ENCODE peak calls at places on chromosomes 1 and 21, in eight cellular contexts. S, T, Q, F, W, X, K and D are unnamed samples.

GRCh38 chr1:119648620-119649004 is 546 bp upstream of the ZNF697 start:
- DNase-seq in T (no peak), W (no peak), X (no peak), K (no peak), S (no peak), Q (no peak), F (no peak), D (no peak)

GRCh38 chr21:28485301-28486022 is 507.2 kb downstream of the LTN1 start:
- DNase-seq in W (no peak), K (peak; percentile 55), X (peak; percentile 83), S (peak; percentile 80), Q (peak; percentile 93), F (no peak), T (no peak), D (peak; percentile 63)

GRCh38 chr1:117783586-117784396 is 145.6 kb downstream of the GDAP2 start:
- DNase-seq in W (no peak), K (no peak), F (no peak), Q (no peak), S (no peak), X (no peak), T (no peak), D (no peak)

GRCh38 chr1:216531308-216532239 is 108.3 kb upstream of the USH2A start:
- DNase-seq in K (peak; percentile 11), T (no peak), F (no peak), X (no peak), Q (peak; percentile 33), W (no peak), S (peak; percentile 41), D (peak; percentile 12)

GRCh38 chr1:46618746-46619415 is 2.3 kb upstream of the MOB3C start:
- DNase-seq in K (no peak), X (no peak), W (no peak), F (no peak), T (no peak), Q (no peak), S (no peak), D (no peak)

GRCh38 chr1:237324226-237324625 is 282.2 kb downstream of the RYR2 start:
- DNase-seq in X (no peak), T (no peak), W (no peak), F (no peak), Q (no peak), S (no peak), K (no peak), D (no peak)

GRCh38 chr1:179545316-179545715 is 30.4 kb downstream of the NPHS2 start:
- DNase-seq in W (no peak), F (no peak), T (no peak), Q (no peak), K (no peak), X (no peak), S (no peak), D (no peak)

GRCh38 chr1:24373044-24373443 is 40.5 kb downstream of the STPG1 start:
- DNase-seq in K (no peak), S (no peak), Q (no peak), T (no peak), X (no peak), W (no peak), F (no peak), D (peak; percentile 51)

GRCh38 chr1:230401763-230402294 is 24.3 kb downstream of the PGBD5 start:
- DNase-seq in K (no peak), T (no peak), X (no peak), F (no peak), S (peak; percentile 26), Q (peak; percentile 14), W (no peak), D (no peak)

GRCh38 chr1:161738627-161739287 is 10.8 kb upstream of the DUSP12 start:
- DNase-seq in X (peak; percentile 69), S (peak; percentile 88), K (peak; percentile 70), W (peak; percentile 85), F (peak; percentile 55), Q (peak; percentile 91), T (peak; percentile 27), D (peak; percentile 84)

GRCh38 chr1:28893403-28894102 is 20.8 kb upstream of the EPB41 start:
- DNase-seq in X (peak; percentile 95), Q (peak; percentile 56), T (no peak), W (no peak), S (peak; percentile 12), F (no peak), K (peak; percentile 77), D (no peak)

DNA sequence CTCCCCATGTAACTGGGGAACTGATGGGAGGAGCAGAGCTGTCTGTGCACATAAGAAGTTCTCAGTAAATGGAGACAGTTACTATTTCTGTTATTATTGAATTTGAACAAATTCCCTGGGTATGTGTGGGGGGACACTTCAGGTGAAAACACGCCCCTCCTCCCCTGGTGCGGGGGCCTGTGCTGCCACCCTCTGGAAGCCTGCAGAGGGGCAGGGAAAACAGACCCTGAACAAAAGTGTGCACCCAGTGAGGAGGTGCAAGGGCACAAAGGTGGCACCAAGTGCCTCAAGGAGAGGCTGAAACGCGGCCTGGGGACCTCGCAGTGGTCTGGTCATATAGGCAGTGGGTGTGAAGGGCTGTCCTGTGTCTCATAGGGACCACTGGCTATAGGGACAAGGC is 18.2 kb upstream of the NADK start:
- DNase-seq in T (no peak), K (no peak), Q (no peak), F (no peak), S (no peak), X (peak; percentile 73), W (no peak), D (no peak)
- TF ChIP-seq CTCF in T (peak; percentile 20), K (no peak), Q (peak; percentile 18), F (no peak), S (peak; percentile 14), X (peak; percentile 25), W (no peak), D (peak; percentile 9)

GRCh38 chr21:37563641-37564340 is 197.2 kb downstream of the DYRK1A start:
- DNase-seq in X (peak; percentile 97), W (peak; percentile 93), S (peak; percentile 92), Q (peak; percentile 90), F (peak; percentile 97), T (peak; percentile 93), K (peak; percentile 96), D (peak; percentile 84)

GRCh38 chr21:37564924-37565529 is 198.5 kb downstream of the DYRK1A start:
- DNase-seq in S (peak; percentile 15), X (no peak), W (peak; percentile 58), K (no peak), T (no peak), Q (no peak), F (no peak), D (no peak)

GRCh38 chr21:37565530-37566223 is 199.1 kb downstream of the DYRK1A start:
- DNase-seq in S (peak; percentile 37), X (no peak), Q (peak; percentile 47), W (peak; percentile 33), T (no peak), K (peak; percentile 59), F (no peak), D (no peak)

GRCh38 chr21:37562920-37563640 is 196.5 kb downstream of the DYRK1A start:
- DNase-seq in X (no peak), T (peak; percentile 23), S (no peak), F (peak; percentile 48), K (no peak), W (no peak), Q (peak; percentile 19), D (no peak)

GRCh38 chr21:37564341-37564923 is 197.9 kb downstream of the DYRK1A start:
- DNase-seq in W (peak; percentile 96), S (peak; percentile 100), X (peak; percentile 95), Q (peak; percentile 99), K (peak; percentile 99), T (peak; percentile 70), F (peak; percentile 81), D (peak; percentile 99)
- H3K4me3 ChIP-seq in W (peak overlapping the region; percentile 61), S (peak overlapping the region; percentile 48), X (peak overlapping the region; percentile 85), Q (peak overlapping the region; percentile 66), K (peak overlapping the region; percentile 77), T (peak overlapping the region; percentile 64), F (peak overlapping the region; percentile 69), D (peak overlapping the region; percentile 67)

DNA sequence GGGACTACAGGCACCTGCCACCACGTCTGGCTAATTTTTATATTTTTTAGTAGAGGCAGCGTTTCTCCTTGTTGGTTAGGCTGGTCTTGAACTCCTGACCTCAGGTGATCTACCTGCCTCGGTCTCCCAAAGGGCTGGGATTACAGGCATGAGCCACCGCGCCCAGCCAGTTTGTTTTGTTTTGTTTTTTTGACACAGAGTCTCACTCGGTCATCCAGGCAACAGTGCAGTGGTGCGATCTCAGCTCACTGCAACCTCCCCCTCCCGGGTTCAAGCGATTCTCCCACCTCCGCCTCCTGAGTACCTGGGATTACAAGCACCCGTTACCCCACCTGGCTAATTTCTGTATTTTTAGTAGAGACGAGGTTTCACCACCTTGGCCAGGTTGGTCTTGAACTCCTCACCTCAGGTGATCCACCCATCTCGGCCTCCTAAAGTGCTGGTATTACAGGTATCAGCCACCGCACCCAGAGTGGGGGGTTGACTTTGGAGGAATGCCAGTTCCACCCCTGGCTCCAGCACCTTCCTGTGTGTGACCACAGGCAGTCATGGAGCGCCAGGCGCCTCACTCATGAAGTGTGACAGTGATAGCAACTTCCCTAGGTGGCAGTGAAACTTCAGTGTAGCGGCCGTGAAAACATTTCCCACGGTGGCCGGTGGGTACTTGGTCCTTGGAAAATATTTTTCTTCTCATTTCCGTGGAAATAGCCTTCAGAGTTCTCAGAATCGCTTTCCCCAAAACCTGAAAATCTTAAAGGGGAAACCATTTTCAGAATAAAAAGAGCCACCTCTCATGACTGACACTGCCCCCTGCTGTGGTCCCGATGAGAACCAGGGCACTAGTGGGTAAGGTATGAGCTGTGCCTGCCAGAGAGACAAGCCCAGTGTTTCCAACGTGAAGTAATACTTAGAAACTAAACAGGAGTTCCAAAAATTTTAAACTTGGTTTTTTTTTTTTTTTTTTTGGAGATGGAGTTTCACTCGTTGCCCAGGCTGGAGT is 48.6 kb downstream of the WDR4 start:
- DNase-seq in K (no peak), S (no peak), F (no peak), T (no peak), W (no peak), X (no peak), Q (no peak), D (no peak)
- TF ChIP-seq CTCF in K (no peak), S (no peak), F (no peak), T (peak; percentile 46), W (no peak), X (peak; percentile 13), Q (peak; percentile 11), D (no peak)

GRCh38 chr1:72623299-72623708 is 341.0 kb upstream of the NEGR1 start:
- DNase-seq in F (no peak), T (no peak), K (peak; percentile 30), W (peak; percentile 3), Q (peak; percentile 56), X (peak; percentile 21), S (peak; percentile 31), D (peak; percentile 48)
- H3K4me3 ChIP-seq in F (peak overlapping the region; percentile 38), T (no peak overlapping the region), K (peak overlapping the region; percentile 38), W (no peak overlapping the region), Q (peak overlapping the region; percentile 18), X (peak overlapping the region; percentile 59), S (no peak overlapping the region), D (no peak overlapping the region)

GRCh38 chr1:65687435-65688214 is 105.1 kb upstream of the PDE4B start:
- DNase-seq in W (peak; percentile 53), Q (peak; percentile 70), K (peak; percentile 54), T (peak; percentile 81), X (peak; percentile 87), F (peak; percentile 87), S (peak; percentile 60), D (peak; percentile 44)
- TF ChIP-seq CTCF in W (peak; percentile 86), Q (peak; percentile 97), K (peak; percentile 75), T (peak; percentile 98), X (peak; percentile 94), F (peak; percentile 95), S (peak; percentile 94), D (peak; percentile 88)

GRCh38 chr1:81874461-81874860 is 73.7 kb downstream of the ADGRL2 start:
- DNase-seq in F (no peak), T (no peak), S (no peak), Q (no peak), K (no peak), W (no peak), X (no peak), D (peak; percentile 52)
- H3K4me3 ChIP-seq in F (no peak overlapping the region), T (no peak overlapping the region), S (no peak overlapping the region), Q (no peak overlapping the region), K (no peak overlapping the region), W (no peak overlapping the region), X (no peak overlapping the region), D (no peak overlapping the region)